ENCODE peak calls at places on chromosome 4, in eight cellular contexts. One of them, this sample, is unnamed.

GRCh38 chr4:39045791-39046221 is 13.6 kb upstream of the TMEM156 start:
- DNase-seq in fibroblast of lung: no peak
- DNase-seq in CD4-positive, alpha-beta T cell: no peak
- DNase-seq in NCI-H2029 treated with DMSO at 0.1 percent for 48 hours: no peak
- DNase-seq in lower lobe of right lung: no peak
- DNase-seq in stimulated activated naive CD8-positive, alpha-beta T cell treated with anti-CD3 and anti-CD28 coated beads, Interleukin-15, Interleukin-2, amounts not matched to agents 100 U/mL and 50 U/mL, for 24 hours: no peak
- DNase-seq in stimulated activated CD8-positive, alpha-beta memory T cell treated with anti-CD3 and anti-CD28 coated beads, Interleukin-4, amount 100 ng/mL, for 24 hours: no peak
- DNase-seq in K562: no peak
- DNase-seq in this sample: peak; percentile 71

GRCh38 chr4:121814756-121815155 is 8.9 kb downstream of the CCNA2 start:
- DNase-seq in fibroblast of lung: peak; percentile 46
- DNase-seq in lower lobe of right lung: no peak
- DNase-seq in stimulated activated naive CD8-positive, alpha-beta T cell treated with anti-CD3 and anti-CD28 coated beads, Interleukin-15, Interleukin-2, amounts not matched to agents 100 U/mL and 50 U/mL, for 24 hours: no peak
- DNase-seq in NCI-H2029 treated with DMSO at 0.1 percent for 48 hours: no peak
- DNase-seq in K562: no peak
- DNase-seq in CD4-positive, alpha-beta T cell: no peak
- DNase-seq in stimulated activated CD8-positive, alpha-beta memory T cell treated with anti-CD3 and anti-CD28 coated beads, Interleukin-4, amount 100 ng/mL, for 24 hours: no peak
- DNase-seq in this sample: no peak

GRCh38 chr4:134807231-134807745 is 605.7 kb upstream of the PABPC4L start:
- DNase-seq in NCI-H2029 treated with DMSO at 0.1 percent for 48 hours: no peak
- DNase-seq in stimulated activated CD8-positive, alpha-beta memory T cell treated with anti-CD3 and anti-CD28 coated beads, Interleukin-4, amount 100 ng/mL, for 24 hours: no peak
- DNase-seq in CD4-positive, alpha-beta T cell: no peak
- DNase-seq in K562: no peak
- DNase-seq in stimulated activated naive CD8-positive, alpha-beta T cell treated with anti-CD3 and anti-CD28 coated beads, Interleukin-15, Interleukin-2, amounts not matched to agents 100 U/mL and 50 U/mL, for 24 hours: no peak
- DNase-seq in lower lobe of right lung: no peak
- DNase-seq in fibroblast of lung: no peak
- DNase-seq in this sample: no peak

GRCh38 chr4:55004831-55005230 is 120.6 kb downstream of the KDR start:
- DNase-seq in CD4-positive, alpha-beta T cell: no peak
- DNase-seq in lower lobe of right lung: no peak
- DNase-seq in stimulated activated naive CD8-positive, alpha-beta T cell treated with anti-CD3 and anti-CD28 coated beads, Interleukin-15, Interleukin-2, amounts not matched to agents 100 U/mL and 50 U/mL, for 24 hours: no peak
- DNase-seq in stimulated activated CD8-positive, alpha-beta memory T cell treated with anti-CD3 and anti-CD28 coated beads, Interleukin-4, amount 100 ng/mL, for 24 hours: no peak
- DNase-seq in K562: no peak
- DNase-seq in fibroblast of lung: peak; percentile 60
- DNase-seq in NCI-H2029 treated with DMSO at 0.1 percent for 48 hours: no peak
- DNase-seq in this sample: peak; percentile 35

GRCh38 chr4:15327311-15328298 is 100.2 kb upstream of the C1QTNF7 start:
- DNase-seq in fibroblast of lung: peak; percentile 74
- DNase-seq in K562: no peak
- DNase-seq in stimulated activated naive CD8-positive, alpha-beta T cell treated with anti-CD3 and anti-CD28 coated beads, Interleukin-15, Interleukin-2, amounts not matched to agents 100 U/mL and 50 U/mL, for 24 hours: no peak
- DNase-seq in lower lobe of right lung: no peak
- DNase-seq in NCI-H2029 treated with DMSO at 0.1 percent for 48 hours: no peak
- DNase-seq in CD4-positive, alpha-beta T cell: no peak
- DNase-seq in stimulated activated CD8-positive, alpha-beta memory T cell treated with anti-CD3 and anti-CD28 coated beads, Interleukin-4, amount 100 ng/mL, for 24 hours: no peak
- DNase-seq in this sample: peak; percentile 74

GRCh38 chr4:6262176-6262575 is 7.5 kb upstream of the WFS1 start:
- DNase-seq in NCI-H2029 treated with DMSO at 0.1 percent for 48 hours: no peak
- DNase-seq in K562: no peak
- DNase-seq in CD4-positive, alpha-beta T cell: no peak
- DNase-seq in stimulated activated naive CD8-positive, alpha-beta T cell treated with anti-CD3 and anti-CD28 coated beads, Interleukin-15, Interleukin-2, amounts not matched to agents 100 U/mL and 50 U/mL, for 24 hours: no peak
- DNase-seq in fibroblast of lung: no peak
- DNase-seq in stimulated activated CD8-positive, alpha-beta memory T cell treated with anti-CD3 and anti-CD28 coated beads, Interleukin-4, amount 100 ng/mL, for 24 hours: no peak
- DNase-seq in lower lobe of right lung: peak; percentile 4
- DNase-seq in this sample: no peak

GRCh38 chr4:36168127-36168898 is 76.0 kb downstream of the ARAP2 start:
- DNase-seq in stimulated activated CD8-positive, alpha-beta memory T cell treated with anti-CD3 and anti-CD28 coated beads, Interleukin-4, amount 100 ng/mL, for 24 hours: no peak
- DNase-seq in NCI-H2029 treated with DMSO at 0.1 percent for 48 hours: no peak
- DNase-seq in K562: no peak
- DNase-seq in CD4-positive, alpha-beta T cell: no peak
- DNase-seq in stimulated activated naive CD8-positive, alpha-beta T cell treated with anti-CD3 and anti-CD28 coated beads, Interleukin-15, Interleukin-2, amounts not matched to agents 100 U/mL and 50 U/mL, for 24 hours: no peak
- DNase-seq in fibroblast of lung: peak; percentile 50
- DNase-seq in lower lobe of right lung: no peak
- DNase-seq in this sample: peak; percentile 39

GRCh38 chr4:150229538-150229937 is 151.3 kb downstream of the DCLK2 start:
- DNase-seq in lower lobe of right lung: no peak
- DNase-seq in CD4-positive, alpha-beta T cell: no peak
- DNase-seq in K562: no peak
- DNase-seq in stimulated activated CD8-positive, alpha-beta memory T cell treated with anti-CD3 and anti-CD28 coated beads, Interleukin-4, amount 100 ng/mL, for 24 hours: no peak
- DNase-seq in stimulated activated naive CD8-positive, alpha-beta T cell treated with anti-CD3 and anti-CD28 coated beads, Interleukin-15, Interleukin-2, amounts not matched to agents 100 U/mL and 50 U/mL, for 24 hours: no peak
- DNase-seq in fibroblast of lung: peak; percentile 90
- DNase-seq in NCI-H2029 treated with DMSO at 0.1 percent for 48 hours: no peak
- DNase-seq in this sample: peak; percentile 85

GRCh38 chr4:137387924-137388323 is 144.4 kb downstream of the PCDH18 start:
- DNase-seq in lower lobe of right lung: no peak
- DNase-seq in K562: no peak
- DNase-seq in stimulated activated CD8-positive, alpha-beta memory T cell treated with anti-CD3 and anti-CD28 coated beads, Interleukin-4, amount 100 ng/mL, for 24 hours: no peak
- DNase-seq in NCI-H2029 treated with DMSO at 0.1 percent for 48 hours: no peak
- DNase-seq in stimulated activated naive CD8-positive, alpha-beta T cell treated with anti-CD3 and anti-CD28 coated beads, Interleukin-15, Interleukin-2, amounts not matched to agents 100 U/mL and 50 U/mL, for 24 hours: no peak
- DNase-seq in fibroblast of lung: peak; percentile 82
- DNase-seq in CD4-positive, alpha-beta T cell: no peak
- DNase-seq in this sample: peak; percentile 84

This sample was measured in astrocyte of the spinal cord.